ENCODE peak calls at places on chromosomes 4 and X, in six cellular contexts. One of them, this sample, is unnamed.

GRCh38 chr4:43130228-43131021 is 237.9 kb downstream of the GRXCR1 start:
- DNase-seq in Calu3: no peak
- DNase-seq in adrenal gland: no peak
- DNase-seq in amygdala: no peak
- DNase-seq in COR-L47: no peak
- DNase-seq in WTC11: no peak
- DNase-seq in this sample: no peak

GRCh38 chr4:21768349-21769310 is 179.9 kb downstream of the KCNIP4 start:
- DNase-seq in WTC11: no peak
- DNase-seq in amygdala: no peak
- DNase-seq in Calu3: peak; percentile 38
- DNase-seq in adrenal gland: no peak
- DNase-seq in COR-L47: peak; percentile 38
- DNase-seq in this sample: no peak

GRCh38 chr4:146333187-146333894 is 119.0 kb downstream of the REELD1 start:
- DNase-seq in COR-L47: no peak
- DNase-seq in WTC11: no peak
- DNase-seq in Calu3: no peak
- DNase-seq in amygdala: no peak
- DNase-seq in adrenal gland: no peak
- DNase-seq in this sample: no peak

GRCh38 chrX:16882702-16883486 is 12.7 kb upstream of the RBBP7 start:
- DNase-seq in WTC11: peak; percentile 64
- DNase-seq in amygdala: peak; percentile 20
- DNase-seq in adrenal gland: peak; percentile 73
- DNase-seq in Calu3: peak; percentile 76
- DNase-seq in COR-L47: peak; percentile 75
- DNase-seq in this sample: peak; percentile 54

GRCh38 chr4:168598191-168598590 is 101.3 kb downstream of the PALLD start:
- DNase-seq in Calu3: no peak
- DNase-seq in amygdala: no peak
- DNase-seq in COR-L47: no peak
- DNase-seq in adrenal gland: no peak
- DNase-seq in WTC11: no peak
- DNase-seq in this sample: no peak

GRCh38 chr4:113050361-113050760 is 908 bp downstream of the ANK2 start:
- DNase-seq in Calu3: no peak
- DNase-seq in adrenal gland: no peak
- DNase-seq in WTC11: no peak
- DNase-seq in COR-L47: no peak
- DNase-seq in amygdala: no peak
- DNase-seq in this sample: no peak

GRCh38 chrX:68693481-68694410 is 46.3 kb downstream of the STARD8 start:
- DNase-seq in WTC11: peak; percentile 83
- DNase-seq in amygdala: peak; percentile 5
- DNase-seq in COR-L47: no peak
- DNase-seq in Calu3: peak; percentile 47
- DNase-seq in adrenal gland: peak; percentile 78
- DNase-seq in this sample: no peak

GRCh38 chrX:31058284-31058683 is 13.6 kb downstream of the FTHL17 start:
- DNase-seq in WTC11: no peak
- DNase-seq in adrenal gland: no peak
- DNase-seq in Calu3: no peak
- DNase-seq in COR-L47: peak; percentile 4
- DNase-seq in amygdala: no peak
- DNase-seq in this sample: no peak

GRCh38 chr4:166421556-166422156 is 548.6 kb downstream of the TLL1 start:
- DNase-seq in adrenal gland: no peak
- DNase-seq in WTC11: no peak
- DNase-seq in COR-L47: no peak
- DNase-seq in amygdala: no peak
- DNase-seq in Calu3: no peak
- DNase-seq in this sample: no peak

GRCh38 chr4:86730310-86730709 is 118.9 kb downstream of the SLC10A6 start:
- DNase-seq in Calu3: no peak
- DNase-seq in adrenal gland: no peak
- DNase-seq in amygdala: no peak
- DNase-seq in WTC11: peak; percentile 63
- DNase-seq in COR-L47: no peak
- DNase-seq in this sample: no peak

GRCh38 chr4:152074573-152074972 is 313.8 kb upstream of the GATB start:
- DNase-seq in amygdala: no peak
- DNase-seq in WTC11: no peak
- DNase-seq in COR-L47: no peak
- DNase-seq in adrenal gland: no peak
- DNase-seq in Calu3: no peak
- DNase-seq in this sample: no peak

GRCh38 chr4:70902577-70903281 is 560 bp downstream of the MOB1B start:
- DNase-seq in COR-L47: no peak
- DNase-seq in Calu3: no peak
- DNase-seq in adrenal gland: no peak
- DNase-seq in WTC11: no peak
- DNase-seq in amygdala: peak; percentile 48
- DNase-seq in this sample: no peak

GRCh38 chr4:73648478-73648877 is 28.2 kb upstream of the RASSF6 start:
- DNase-seq in Calu3: no peak
- DNase-seq in adrenal gland: no peak
- DNase-seq in COR-L47: no peak
- DNase-seq in amygdala: no peak
- DNase-seq in WTC11: no peak
- DNase-seq in this sample: peak; percentile 31

GRCh38 chr4:174669278-174669677 is 147.0 kb upstream of the HPGD start:
- DNase-seq in WTC11: no peak
- DNase-seq in adrenal gland: no peak
- DNase-seq in COR-L47: no peak
- DNase-seq in amygdala: no peak
- DNase-seq in Calu3: peak; percentile 6
- DNase-seq in this sample: no peak

GRCh38 chr4:2361366-2362285 is 56.8 kb downstream of the ZFYVE28 start:
- DNase-seq in WTC11: no peak
- DNase-seq in amygdala: no peak
- DNase-seq in Calu3: no peak
- DNase-seq in adrenal gland: no peak
- DNase-seq in COR-L47: no peak
- DNase-seq in this sample: no peak

GRCh38 chrX:154398668-154399526 is 720 bp downstream of the RPL10 start:
- DNase-seq in WTC11: peak; percentile 72
- DNase-seq in adrenal gland: peak; percentile 92
- DNase-seq in Calu3: peak; percentile 88
- DNase-seq in amygdala: peak; percentile 44
- DNase-seq in COR-L47: peak; percentile 71
- DNase-seq in this sample: no peak

GRCh38 chrX:119181491-119181890 is 53.9 kb upstream of the KIAA1210 start:
- DNase-seq in COR-L47: no peak
- DNase-seq in Calu3: peak; percentile 52
- DNase-seq in amygdala: no peak
- DNase-seq in WTC11: peak; percentile 38
- DNase-seq in adrenal gland: peak; percentile 34
- DNase-seq in this sample: no peak

GRCh38 chr4:68476191-68476590 is 28.9 kb downstream of the TMPRSS11E start:
- DNase-seq in WTC11: no peak
- DNase-seq in Calu3: no peak
- DNase-seq in amygdala: no peak
- DNase-seq in COR-L47: no peak
- DNase-seq in adrenal gland: no peak
- DNase-seq in this sample: no peak

GRCh38 chr4:116016201-116016600 is 902.8 kb upstream of the NDST4 start:
- DNase-seq in amygdala: no peak
- DNase-seq in Calu3: peak; percentile 70
- DNase-seq in COR-L47: no peak
- DNase-seq in WTC11: no peak
- DNase-seq in adrenal gland: no peak
- DNase-seq in this sample: no peak

GRCh38 chrX:145817666-145818521 is at the start of gene SLITRK2:
- DNase-seq in WTC11: no peak
- DNase-seq in Calu3: no peak
- DNase-seq in amygdala: peak; percentile 52
- DNase-seq in adrenal gland: no peak
- DNase-seq in COR-L47: no peak
- DNase-seq in this sample: no peak

GRCh38 chr4:3323071-3323481 is 30.3 kb downstream of the RGS12 start:
- DNase-seq in amygdala: no peak
- DNase-seq in WTC11: no peak
- DNase-seq in COR-L47: no peak
- DNase-seq in Calu3: no peak
- DNase-seq in adrenal gland: no peak
- DNase-seq in this sample: no peak

GRCh38 chr4:149723065-149723464 is 92.6 kb downstream of the IQCM start:
- DNase-seq in COR-L47: no peak
- DNase-seq in WTC11: no peak
- DNase-seq in Calu3: no peak
- DNase-seq in amygdala: no peak
- DNase-seq in adrenal gland: no peak
- DNase-seq in this sample: no peak

GRCh38 chr4:87213425-87213824 is 7.0 kb downstream of the KLHL8 start:
- DNase-seq in COR-L47: no peak
- DNase-seq in WTC11: no peak
- DNase-seq in adrenal gland: no peak
- DNase-seq in Calu3: no peak
- DNase-seq in amygdala: no peak
- DNase-seq in this sample: no peak

GRCh38 chr4:184898793-184899192 is 73.0 kb upstream of the ACSL1 start:
- DNase-seq in adrenal gland: no peak
- DNase-seq in COR-L47: no peak
- DNase-seq in Calu3: no peak
- DNase-seq in WTC11: no peak
- DNase-seq in amygdala: no peak
- DNase-seq in this sample: no peak

GRCh38 chr4:71691416-71692073 is 92.3 kb downstream of the GC start:
- DNase-seq in WTC11: no peak
- DNase-seq in COR-L47: no peak
- DNase-seq in Calu3: no peak
- DNase-seq in adrenal gland: no peak
- DNase-seq in amygdala: no peak
- DNase-seq in this sample: no peak

This sample was measured in SHP77 treated with DMSO at 0.1 percent for 48 hours.